ENCODE peak calls at places on chromosomes 16 and 17, in eight cellular contexts. B is stimulated activated naive CD8-positive, alpha-beta T cell treated with anti-CD3 and anti-CD28 coated beads, Interleukin-15, amount 100 ng/mL, for 72 hours; N is Right ventricle myocardium superior; F is activated CD8-positive, alpha-beta memory T cell treated with anti-CD3 and anti-CD28 coated beads, Interleukin-2, amount 10 ng/mL, durations not matched to agents 7 days and 5 days; K is upper lobe of right lung; S is IMR-90; G is RWPE2; M is activated B cell treated with CpG ODN at 0.5 μM for 24 hours. Z is an unnamed sample.

GRCh38 chr17:77933777-77934398 is 24.6 kb upstream of the TNRC6C start:
- ATAC-seq in M (no peak), S (no peak), G (no peak), B (no peak), F (no peak), K (no peak), N (no peak), Z (no peak)

GRCh38 chr17:74552037-74552436 is 6.1 kb upstream of the CD300C start:
- ATAC-seq in F (no peak), G (peak; percentile 91), N (no peak), S (no peak), M (no peak), B (no peak), K (no peak), Z (no peak)

GRCh38 chr17:8149419-8150193 is 2.6 kb downstream of the PER1 start:
- ATAC-seq in G (no peak), B (no peak), S (no peak), M (no peak), N (no peak), F (no peak), K (no peak), Z (no peak)

GRCh38 chr17:55322451-55322985 is 57.8 kb downstream of the HLF start:
- ATAC-seq in B (no peak), N (no peak), S (no peak), G (no peak), K (no peak), F (no peak), M (no peak), Z (no peak)

GRCh38 chr16:67645397-67646121 is 615 bp downstream of the CARMIL2 start:
- ATAC-seq in S (no peak), F (peak; percentile 11), G (no peak), K (no peak), B (peak; percentile 11), N (no peak), M (no peak), Z (no peak)

GRCh38 chr16:53864819-53865491 is 161.0 kb downstream of the FTO start:
- ATAC-seq in K (peak; percentile 64), B (peak; percentile 84), G (peak; percentile 90), F (no peak), S (no peak), N (no peak), M (no peak), Z (no peak)

GRCh38 chr16:66057056-66057455 is 309.4 kb upstream of the CDH5 start:
- ATAC-seq in M (no peak), S (no peak), N (no peak), B (no peak), G (no peak), K (no peak), F (no peak), Z (peak; percentile 80)

GRCh38 chr16:11726008-11726407 is 16.6 kb downstream of the TXNDC11 start:
- ATAC-seq in N (no peak), F (no peak), B (no peak), S (no peak), K (peak; percentile 75), G (no peak), M (no peak), Z (no peak)

GRCh38 chr17:42378597-42379594 is 9.3 kb downstream of the STAT3 start:
- ATAC-seq in K (peak; percentile 73), B (peak; percentile 85), S (peak; percentile 74), M (peak; percentile 78), F (peak; percentile 72), G (peak; percentile 95), N (peak; percentile 47), Z (peak; percentile 64)

GRCh38 chr17:49369089-49369488 is 7.0 kb upstream of the ZNF652 start:
- ATAC-seq in G (no peak), M (no peak), S (no peak), B (no peak), F (no peak), K (no peak), N (no peak), Z (no peak)